ENCODE peak calls at places on chromosomes 12 and 14, in five cellular contexts. K is OCI-LY7, N is HCT116, G is PC-9, M is GM23248. J is an unnamed sample.

GRCh38 chr12:119692410-119692809 is 24.5 kb downstream of the PRKAB1 start:
- DNase-seq in K (no peak), N (no peak), G (no peak), M (no peak), J (no peak)

GRCh38 chr12:66279127-66279712 is 23.1 kb upstream of the HELB start:
- DNase-seq in K (no peak), N (peak; percentile 33), G (no peak), M (peak; percentile 51), J (peak; percentile 46)

GRCh38 chr12:93008044-93008778 is 79.1 kb upstream of the EEA1 start:
- DNase-seq in K (no peak), N (no peak), G (no peak), M (no peak), J (no peak)

GRCh38 chr12:58745348-58746125 is 174.8 kb downstream of the LRIG3 start:
- DNase-seq in K (no peak), N (no peak), G (no peak), M (peak; percentile 21), J (no peak)

GRCh38 chr12:122976648-122976975 is 1.6 kb downstream of the OGFOD2 start:
- DNase-seq in K (no peak), N (no peak), G (no peak), M (no peak), J (no peak)

GRCh38 chr12:50839032-50839431 is 3.7 kb upstream of the TMPRSS12 start:
- DNase-seq in K (no peak), N (no peak), G (no peak), M (peak; percentile 36), J (no peak)

GRCh38 chr12:121786441-121786825 is 7.1 kb downstream of the RHOF start:
- DNase-seq in K (no peak), N (peak; percentile 99), G (peak; percentile 96), M (peak; percentile 96), J (no peak)

GRCh38 chr12:102766961-102767360 is 150.1 kb downstream of the PAH start:
- DNase-seq in K (no peak), N (no peak), G (no peak), M (no peak), J (no peak)

GRCh38 chr12:22700126-22700525 is 75.2 kb downstream of the ETNK1 start:
- DNase-seq in K (no peak), N (no peak), G (no peak), M (peak; percentile 25), J (peak; percentile 26)

GRCh38 chr12:6273931-6274687 is 36.4 kb upstream of the PLEKHG6 start:
- DNase-seq in K (no peak), N (no peak), G (peak; percentile 93), M (no peak), J (no peak)

GRCh38 chr12:24551368-24551767 is 397.5 kb downstream of the BCAT1 start:
- DNase-seq in K (no peak), N (no peak), G (no peak), M (no peak), J (no peak)

GRCh38 chr12:93571360-93571853 is 1.1 kb upstream of the SOCS2 start:
- DNase-seq in K (no peak), N (peak; percentile 50), G (peak; percentile 75), M (peak; percentile 80), J (peak; percentile 78)

GRCh38 chr12:106080111-106080732 is 58.5 kb downstream of the NUAK1 start:
- DNase-seq in K (no peak), N (no peak), G (no peak), M (peak; percentile 81), J (no peak)

GRCh38 chr12:30417697-30418231 is 277.9 kb downstream of the IPO8 start:
- DNase-seq in K (no peak), N (peak; percentile 44), G (no peak), M (peak; percentile 96), J (no peak)

GRCh38 chr12:47799357-47799955 is 20.2 kb downstream of the HDAC7 start:
- DNase-seq in K (no peak), N (no peak), G (no peak), M (peak; percentile 45), J (no peak)

GRCh38 chr12:101671157-101671791 is 26.2 kb upstream of the CHPT1 start:
- DNase-seq in K (peak; percentile 79), N (no peak), G (no peak), M (no peak), J (no peak)

GRCh38 chr14:92458959-92459478 is 54.6 kb upstream of the RIN3 start:
- DNase-seq in K (no peak), N (no peak), G (no peak), M (no peak), J (no peak)

GRCh38 chr14:89493877-89494634 is 77.0 kb upstream of the FOXN3 start:
- DNase-seq in K (peak; percentile 88), N (no peak), G (no peak), M (no peak), J (no peak)

GRCh38 chr12:42691991-42692557 is 102.5 kb upstream of the PRICKLE1 start:
- DNase-seq in K (no peak), N (no peak), G (peak; percentile 37), M (no peak), J (no peak)

GRCh38 chr12:55972045-55972843 is 1.6 kb upstream of the RAB5B start:
- DNase-seq in K (no peak), N (no peak), G (peak; percentile 83), M (peak; percentile 61), J (peak; percentile 50)

GRCh38 chr14:96804821-96805374 is 7.7 kb downstream of the VRK1 start:
- DNase-seq in K (no peak), N (no peak), G (no peak), M (no peak), J (no peak)

GRCh38 chr12:31574803-31575573 is 15.9 kb downstream of the DENND5B start:
- DNase-seq in K (no peak), N (no peak), G (no peak), M (peak; percentile 40), J (no peak)

GRCh38 chr12:31568498-31568897 is 22.4 kb downstream of the DENND5B start:
- DNase-seq in K (peak; percentile 66), N (no peak), G (no peak), M (no peak), J (no peak)

GRCh38 chr12:31567029-31567428 is 23.9 kb downstream of the DENND5B start:
- DNase-seq in K (no peak), N (no peak), G (no peak), M (no peak), J (no peak)

GRCh38 chr12:31572900-31573299 is 18.0 kb downstream of the DENND5B start:
- DNase-seq in K (no peak), N (no peak), G (no peak), M (no peak), J (no peak)

GRCh38 chr12:31570880-31571279 is 20.1 kb downstream of the DENND5B start:
- DNase-seq in K (no peak), N (no peak), G (no peak), M (no peak), J (peak; percentile 23)
- H3K4me3 ChIP-seq in K (no peak overlapping the region), N (no peak overlapping the region), G (no peak overlapping the region), M (no peak overlapping the region), J (no peak overlapping the region)

GRCh38 chr12:124172646-124173045 is 122.2 kb upstream of the RFLNA start:
- DNase-seq in K (no peak), N (no peak), G (no peak), M (peak; percentile 85), J (no peak)
- H3K4me2 ChIP-seq in K (no peak overlapping the region), N (no peak overlapping the region), G (no peak overlapping the region), M (no peak overlapping the region), J (no peak overlapping the region)

GRCh38 chr12:95730457-95730856 is 60.1 kb downstream of the NTN4 start:
- DNase-seq in K (no peak), N (no peak), G (no peak), M (no peak), J (no peak)
- H3K9me2 ChIP-seq in K (no peaks in the 10 kb centered on the region), N (no peaks in the 10 kb centered on the region), G (no peaks in the 10 kb centered on the region), M (no peaks in the 10 kb centered on the region), J (no peaks in the 10 kb centered on the region)

DNA sequence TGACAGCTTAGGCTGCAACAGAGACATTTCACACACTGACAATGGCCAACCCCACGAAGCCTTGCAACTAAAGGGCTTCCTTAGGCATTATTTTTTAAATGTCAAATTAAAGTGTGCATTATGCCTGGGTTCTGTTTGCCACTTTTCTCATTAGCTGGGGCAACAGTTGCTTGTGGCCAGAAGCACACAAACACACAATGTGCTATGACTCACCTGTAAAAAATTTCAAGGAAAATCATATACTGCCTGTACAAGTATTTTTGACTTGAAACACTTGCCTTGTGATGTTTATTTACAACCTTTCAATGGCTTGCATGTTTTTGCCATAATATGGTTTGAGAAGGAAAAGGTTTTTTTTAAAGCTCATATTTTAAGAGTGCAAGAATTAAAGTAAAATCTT is 1.9 kb downstream of the NTN4 start:
- DNase-seq in K (no peak), N (no peak), G (no peak), M (peak; percentile 62), J (no peak)
- H3K4me3 ChIP-seq in K (no peak overlapping the region), N (no peak overlapping the region), G (peak overlapping the region; percentile 93), M (peak overlapping the region; percentile 80), J (no peak overlapping the region)

GRCh38 chr12:48969160-48969771 is 2.3 kb downstream of the WNT10B start:
- DNase-seq in K (no peak), N (no peak), G (no peak), M (no peak), J (no peak)
- H3K4me2 ChIP-seq in K (no peak overlapping the region), N (no peak overlapping the region), G (no peak overlapping the region), M (no peak overlapping the region), J (peak overlapping the region; percentile 78)

GRCh38 chr14:98462908-98463307 is 809.1 kb downstream of the BCL11B start:
- DNase-seq in K (no peak), N (no peak), G (no peak), M (no peak), J (no peak)

DNA sequence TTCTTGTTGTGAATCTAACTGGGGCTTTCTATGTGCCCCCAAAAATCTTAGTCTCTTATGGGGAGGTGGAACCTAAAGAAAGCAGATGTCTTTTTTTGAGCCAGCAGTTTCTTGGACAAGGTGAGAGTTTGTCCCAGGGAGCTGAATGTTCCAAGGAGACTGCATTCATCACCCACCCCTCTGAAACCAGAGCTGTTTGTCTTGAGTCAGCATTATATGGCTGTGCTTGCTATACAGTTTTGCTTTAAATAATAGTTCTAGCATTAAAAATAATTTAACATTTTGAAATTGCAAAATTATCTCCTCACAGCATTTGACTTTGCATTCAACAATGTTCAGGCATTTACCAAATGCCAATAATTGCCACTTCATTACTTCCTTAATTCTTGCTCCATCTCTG is 813.3 kb downstream of the BCL11B start:
- DNase-seq in K (no peak), N (no peak), G (no peak), M (no peak), J (no peak)
- H3K9me2 ChIP-seq in K (no peaks in the 10 kb centered on the region), N (no peaks in the 10 kb centered on the region), G (no peaks in the 10 kb centered on the region), M (no peaks in the 10 kb centered on the region), J (no peaks in the 10 kb centered on the region)

GRCh38 chr14:74550071-74550470 is 56.5 kb downstream of the ISCA2 start:
- DNase-seq in K (no peak), N (no peak), G (no peak), M (no peak), J (no peak)

GRCh38 chr14:74551431-74551830 is 57.9 kb downstream of the ISCA2 start:
- DNase-seq in K (no peak), N (no peak), G (no peak), M (no peak), J (no peak)

GRCh38 chr14:74551001-74551400 is 57.4 kb downstream of the ISCA2 start:
- DNase-seq in K (no peak), N (no peak), G (no peak), M (no peak), J (no peak)

GRCh38 chr14:74552623-74553022 is 59.1 kb downstream of the ISCA2 start:
- DNase-seq in K (no peak), N (no peak), G (no peak), M (peak; percentile 82), J (no peak)

GRCh38 chr14:74551903-74552371 is 58.4 kb downstream of the ISCA2 start:
- DNase-seq in K (no peak), N (no peak), G (no peak), M (peak; percentile 24), J (no peak)
- H3K4me3 ChIP-seq in K (no peak overlapping the region), N (no peak overlapping the region), G (no peak overlapping the region), M (no peak overlapping the region), J (no peak overlapping the region)